ENCODE peak calls at places on chromosomes 2 and 18, in nine cellular contexts. One of them, this sample, is unnamed.

GRCh38 chr2:56448999-56449431 is 265.2 kb downstream of the CCDC85A start:
- DNase-seq in transverse colon: peak
- DNase-seq in ovary: no peak
- DNase-seq in cardiac fibroblast: no peak
- DNase-seq in psoas muscle: no peak
- DNase-seq in HepG2: peak
- DNase-seq in right lobe of liver: peak
- DNase-seq in AG09319: no peak
- DNase-seq in heart left ventricle: no peak
- DNase-seq in this sample: no peak

GRCh38 chr2:176804392-176804791 is 408.2 kb upstream of the HNRNPA3 start:
- DNase-seq in transverse colon: no peak
- DNase-seq in ovary: no peak
- DNase-seq in cardiac fibroblast: no peak
- DNase-seq in psoas muscle: no peak
- DNase-seq in HepG2: no peak
- DNase-seq in right lobe of liver: no peak
- DNase-seq in AG09319: no peak
- DNase-seq in heart left ventricle: no peak
- DNase-seq in this sample: no peak

GRCh38 chr2:219001100-219001576 is 7.9 kb upstream of the CRYBA2 start:
- DNase-seq in transverse colon: no peak
- DNase-seq in ovary: no peak
- DNase-seq in cardiac fibroblast: no peak
- DNase-seq in psoas muscle: no peak
- DNase-seq in HepG2: no peak
- DNase-seq in right lobe of liver: no peak
- DNase-seq in AG09319: no peak
- DNase-seq in heart left ventricle: no peak
- DNase-seq in this sample: no peak

GRCh38 chr2:240623531-240624010 is 1.7 kb upstream of the GPR35 start:
- DNase-seq in transverse colon: no peak
- DNase-seq in ovary: no peak
- DNase-seq in cardiac fibroblast: no peak
- DNase-seq in psoas muscle: peak
- DNase-seq in HepG2: no peak
- DNase-seq in right lobe of liver: peak
- DNase-seq in AG09319: no peak
- DNase-seq in heart left ventricle: peak
- DNase-seq in this sample: no peak

GRCh38 chr2:217625475-217626245 is 377.1 kb downstream of the TNS1 start:
- DNase-seq in transverse colon: no peak
- DNase-seq in ovary: no peak
- DNase-seq in cardiac fibroblast: peak
- DNase-seq in psoas muscle: no peak
- DNase-seq in HepG2: no peak
- DNase-seq in right lobe of liver: no peak
- DNase-seq in AG09319: peak
- DNase-seq in heart left ventricle: no peak
- DNase-seq in this sample: no peak

GRCh38 chr2:43067254-43068052 is 159.0 kb downstream of the ZFP36L2 start:
- DNase-seq in transverse colon: peak
- DNase-seq in ovary: peak
- DNase-seq in cardiac fibroblast: no peak
- DNase-seq in psoas muscle: no peak
- DNase-seq in HepG2: no peak
- DNase-seq in right lobe of liver: peak
- DNase-seq in AG09319: no peak
- DNase-seq in heart left ventricle: no peak
- DNase-seq in this sample: no peak

GRCh38 chr2:149766339-149766738 is 178.8 kb upstream of the MMADHC start:
- DNase-seq in transverse colon: no peak
- DNase-seq in ovary: no peak
- DNase-seq in cardiac fibroblast: peak
- DNase-seq in psoas muscle: no peak
- DNase-seq in HepG2: no peak
- DNase-seq in right lobe of liver: no peak
- DNase-seq in AG09319: no peak
- DNase-seq in heart left ventricle: no peak
- DNase-seq in this sample: no peak

GRCh38 chr2:240622631-240623235 is 2.5 kb upstream of the GPR35 start:
- DNase-seq in transverse colon: peak
- DNase-seq in ovary: no peak
- DNase-seq in cardiac fibroblast: peak
- DNase-seq in psoas muscle: peak
- DNase-seq in HepG2: no peak
- DNase-seq in right lobe of liver: peak
- DNase-seq in AG09319: no peak
- DNase-seq in heart left ventricle: peak
- DNase-seq in this sample: no peak

GRCh38 chr2:86625096-86625495 is 1.4 kb upstream of the RNF103 start:
- DNase-seq in transverse colon: no peak
- DNase-seq in ovary: no peak
- DNase-seq in cardiac fibroblast: no peak
- DNase-seq in psoas muscle: no peak
- DNase-seq in HepG2: no peak
- DNase-seq in right lobe of liver: no peak
- DNase-seq in AG09319: no peak
- DNase-seq in heart left ventricle: no peak
- DNase-seq in this sample: no peak

GRCh38 chr2:29788066-29788465 is 133.3 kb downstream of the ALK start:
- DNase-seq in transverse colon: no peak
- DNase-seq in ovary: no peak
- DNase-seq in cardiac fibroblast: no peak
- DNase-seq in psoas muscle: no peak
- DNase-seq in HepG2: no peak
- DNase-seq in right lobe of liver: no peak
- DNase-seq in AG09319: no peak
- DNase-seq in heart left ventricle: no peak
- DNase-seq in this sample: no peak

GRCh38 chr2:142112648-142113278 is 18.1 kb downstream of the LRP1B start:
- DNase-seq in transverse colon: no peak
- DNase-seq in ovary: no peak
- DNase-seq in cardiac fibroblast: peak
- DNase-seq in psoas muscle: no peak
- DNase-seq in HepG2: no peak
- DNase-seq in right lobe of liver: no peak
- DNase-seq in AG09319: no peak
- DNase-seq in heart left ventricle: no peak
- DNase-seq in this sample: no peak

GRCh38 chr18:79577451-79578395 is 101.9 kb upstream of the CTDP1 start:
- DNase-seq in transverse colon: peak
- DNase-seq in ovary: peak
- DNase-seq in cardiac fibroblast: peak
- DNase-seq in psoas muscle: no peak
- DNase-seq in HepG2: no peak
- DNase-seq in right lobe of liver: peak
- DNase-seq in AG09319: no peak
- DNase-seq in heart left ventricle: peak
- DNase-seq in this sample: no peak

GRCh38 chr2:168642873-168643272 is 159.6 kb upstream of the NOSTRIN start:
- DNase-seq in transverse colon: no peak
- DNase-seq in ovary: no peak
- DNase-seq in cardiac fibroblast: no peak
- DNase-seq in psoas muscle: no peak
- DNase-seq in HepG2: no peak
- DNase-seq in right lobe of liver: no peak
- DNase-seq in AG09319: no peak
- DNase-seq in heart left ventricle: no peak
- DNase-seq in this sample: no peak

GRCh38 chr18:21241224-21242131 is 554 bp upstream of the GREB1L start:
- DNase-seq in transverse colon: peak
- DNase-seq in ovary: peak
- DNase-seq in cardiac fibroblast: no peak
- DNase-seq in psoas muscle: peak
- DNase-seq in HepG2: no peak
- DNase-seq in right lobe of liver: peak
- DNase-seq in AG09319: no peak
- DNase-seq in heart left ventricle: no peak
- DNase-seq in this sample: peak

GRCh38 chr18:21243041-21243431 is 1.0 kb downstream of the GREB1L start:
- DNase-seq in transverse colon: peak
- DNase-seq in ovary: peak
- DNase-seq in cardiac fibroblast: no peak
- DNase-seq in psoas muscle: no peak
- DNase-seq in HepG2: no peak
- DNase-seq in right lobe of liver: peak
- DNase-seq in AG09319: no peak
- DNase-seq in heart left ventricle: no peak
- DNase-seq in this sample: peak

DNA sequence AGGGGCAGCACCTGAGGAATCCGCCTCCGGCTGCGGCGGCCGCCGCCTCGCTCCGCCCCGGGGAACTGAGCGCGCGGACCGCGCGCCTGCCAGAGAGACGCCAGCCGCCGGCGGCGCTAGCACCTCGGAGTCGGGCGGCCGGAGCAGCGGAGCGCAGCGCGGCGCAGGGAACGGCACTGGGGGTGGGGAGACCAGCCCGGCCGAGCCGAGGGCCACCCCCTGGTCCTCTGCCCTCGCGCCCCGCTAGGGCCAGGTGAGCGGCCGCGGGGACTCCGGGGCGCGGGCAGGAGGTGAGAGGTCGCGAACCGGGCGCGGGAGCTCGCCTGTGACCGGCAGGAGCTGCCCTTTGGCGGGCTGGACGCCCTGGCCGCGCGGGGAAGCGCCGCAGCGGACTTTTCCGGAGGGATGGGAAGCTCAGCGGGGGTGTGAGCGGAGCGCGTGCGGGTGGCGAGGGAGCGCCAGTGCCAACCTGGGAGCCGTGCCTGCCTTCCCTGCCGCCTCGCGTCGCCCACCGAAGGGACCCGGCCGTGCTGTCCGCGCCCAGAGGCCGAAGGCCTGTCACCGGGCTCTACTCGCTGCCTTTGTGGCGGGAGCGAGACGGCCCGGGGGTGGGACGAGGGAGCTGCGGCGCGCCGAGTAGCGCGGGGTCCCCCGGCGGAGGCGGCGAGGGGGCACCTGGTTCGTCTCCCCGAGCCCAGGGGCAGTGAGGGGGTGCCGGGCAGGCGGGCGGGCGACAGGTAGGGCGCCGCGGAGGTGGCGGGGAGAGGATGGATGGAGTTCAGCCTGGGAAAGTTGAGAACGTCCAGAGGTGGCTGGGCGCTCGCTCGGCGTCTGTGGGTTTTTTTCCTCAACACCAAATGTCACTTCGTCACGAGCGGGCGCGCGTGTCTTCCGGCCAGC is at the start of gene GREB1L:
- DNase-seq in transverse colon: peak
- DNase-seq in ovary: peak
- DNase-seq in cardiac fibroblast: peak
- DNase-seq in psoas muscle: peak
- DNase-seq in HepG2: peak
- DNase-seq in right lobe of liver: peak
- DNase-seq in AG09319: peak
- DNase-seq in heart left ventricle: peak
- DNase-seq in this sample: peak
- TF ChIP-seq CTCF in transverse colon: no peak
- TF ChIP-seq CTCF in ovary: peak
- TF ChIP-seq CTCF in cardiac fibroblast: peak
- TF ChIP-seq CTCF in psoas muscle: peak
- TF ChIP-seq CTCF in HepG2: peak
- TF ChIP-seq CTCF in right lobe of liver: peak
- TF ChIP-seq CTCF in AG09319: peak
- TF ChIP-seq CTCF in heart left ventricle: peak
- TF ChIP-seq CTCF in this sample: peak

DNA sequence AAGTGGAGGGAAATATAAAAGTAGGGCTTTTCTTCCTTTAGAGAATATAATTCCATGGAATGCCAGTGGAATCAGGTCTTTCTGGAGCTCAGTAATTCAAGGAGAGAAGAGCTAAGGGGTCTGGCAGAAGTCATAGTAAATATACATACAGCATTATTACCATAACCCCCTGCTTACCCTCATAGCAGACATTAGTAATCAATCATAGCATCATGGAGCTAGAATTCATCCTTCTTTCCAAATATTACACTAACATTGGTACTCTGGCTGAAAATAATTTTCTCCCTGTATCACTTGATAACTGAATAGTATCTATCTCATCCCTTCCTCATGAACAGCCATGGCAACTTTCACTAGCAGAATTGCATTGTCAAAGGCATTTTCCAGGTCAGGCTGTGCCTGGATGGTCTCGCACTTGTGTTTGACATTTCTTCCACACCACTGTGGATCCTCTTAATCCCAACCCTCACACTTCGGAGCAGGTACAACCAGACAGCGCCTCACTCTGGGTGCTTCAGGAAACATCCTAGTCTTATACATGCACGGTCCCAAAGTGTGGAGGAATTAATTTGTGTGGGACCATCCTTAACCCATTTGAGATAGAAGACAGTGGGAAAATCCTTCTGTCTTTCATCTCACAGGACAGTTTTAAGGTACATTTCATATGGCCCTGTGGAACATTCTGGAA is 84.2 kb upstream of the SEC11C start:
- DNase-seq in transverse colon: no peak
- DNase-seq in ovary: no peak
- DNase-seq in cardiac fibroblast: peak
- DNase-seq in psoas muscle: no peak
- DNase-seq in HepG2: no peak
- DNase-seq in right lobe of liver: no peak
- DNase-seq in AG09319: no peak
- DNase-seq in heart left ventricle: no peak
- DNase-seq in this sample: no peak
- TF ChIP-seq CTCF in transverse colon: no peak
- TF ChIP-seq CTCF in ovary: no peak
- TF ChIP-seq CTCF in cardiac fibroblast: peak
- TF ChIP-seq CTCF in psoas muscle: no peak
- TF ChIP-seq CTCF in HepG2: no peak
- TF ChIP-seq CTCF in right lobe of liver: no peak
- TF ChIP-seq CTCF in AG09319: no peak
- TF ChIP-seq CTCF in heart left ventricle: peak
- TF ChIP-seq CTCF in this sample: no peak

GRCh38 chr2:109582928-109583895 is 30.6 kb downstream of the SEPTIN10 start:
- DNase-seq in transverse colon: no peak
- DNase-seq in ovary: no peak
- DNase-seq in cardiac fibroblast: peak
- DNase-seq in psoas muscle: no peak
- DNase-seq in HepG2: no peak
- DNase-seq in right lobe of liver: no peak
- DNase-seq in AG09319: no peak
- DNase-seq in heart left ventricle: no peak
- DNase-seq in this sample: no peak
- TF ChIP-seq CTCF in transverse colon: no peak
- TF ChIP-seq CTCF in ovary: no peak
- TF ChIP-seq CTCF in cardiac fibroblast: no peak
- TF ChIP-seq CTCF in psoas muscle: no peak
- TF ChIP-seq CTCF in HepG2: no peak
- TF ChIP-seq CTCF in right lobe of liver: no peak
- TF ChIP-seq CTCF in AG09319: no peak
- TF ChIP-seq CTCF in heart left ventricle: no peak
- TF ChIP-seq CTCF in this sample: peak

DNA sequence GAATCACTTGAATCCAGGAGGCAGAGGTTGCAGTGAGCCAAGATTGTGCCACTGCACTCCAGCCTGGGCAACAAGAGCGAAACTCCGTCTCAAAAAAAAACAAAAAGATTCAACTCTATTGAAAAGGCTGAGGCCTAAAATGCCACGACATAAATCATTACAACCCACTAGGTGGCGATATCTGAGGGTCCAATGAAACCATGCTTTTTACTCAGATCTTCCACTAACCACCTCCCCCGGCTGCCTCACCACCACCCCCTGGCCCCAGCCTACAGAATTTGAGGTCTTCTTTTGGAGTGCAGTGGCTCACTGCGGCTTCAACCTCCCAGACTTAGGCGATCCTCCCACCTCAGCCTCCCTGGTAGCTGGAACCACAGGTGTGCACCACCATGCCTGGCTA is 57.5 kb downstream of the AP1S3 start:
- DNase-seq in transverse colon: no peak
- DNase-seq in ovary: no peak
- DNase-seq in cardiac fibroblast: peak
- DNase-seq in psoas muscle: no peak
- DNase-seq in HepG2: peak
- DNase-seq in right lobe of liver: no peak
- DNase-seq in AG09319: no peak
- DNase-seq in heart left ventricle: no peak
- DNase-seq in this sample: peak
- TF ChIP-seq CTCF in transverse colon: peak
- TF ChIP-seq CTCF in ovary: no peak
- TF ChIP-seq CTCF in cardiac fibroblast: peak
- TF ChIP-seq CTCF in psoas muscle: no peak
- TF ChIP-seq CTCF in HepG2: peak
- TF ChIP-seq CTCF in right lobe of liver: peak
- TF ChIP-seq CTCF in AG09319: peak
- TF ChIP-seq CTCF in heart left ventricle: peak
- TF ChIP-seq CTCF in this sample: peak

This sample was measured in endothelial cell.